ENCODE peak calls at places on chromosome 6, in ten cellular contexts. W is Ammon's horn; F is activated CD8-positive, alpha-beta memory T cell treated with anti-CD3 and anti-CD28 coated beads for 48 hours; M is iPS-NIHi11; C is occipital lobe; N is psoas muscle; J is PC-3; V is aorta; Y is GM20000; D is stimulated activated naive B cell treated with anti-CD40 and anti-IgM and Interleukin-4, amounts not matched to agents 10 μg/mL and 1 μg/mL and 100 μg/mL, for 72 hours. B is an unnamed sample.

GRCh38 chr6:116828983-116829382 is at the start of gene GPRC6A:
- DNase-seq in J (no peak), F (no peak), D (no peak), M (no peak), Y (no peak), W (no peak), V (no peak), N (no peak), C (no peak), B (no peak)

GRCh38 chr6:163460307-163460782 is 45.8 kb downstream of the QKI start:
- DNase-seq in V (no peak), F (no peak), C (no peak), D (no peak), Y (peak; percentile 49), W (no peak), J (no peak), N (no peak), M (no peak), B (no peak)

GRCh38 chr6:4506221-4506620 is 270.0 kb upstream of the CDYL start:
- DNase-seq in C (no peak), J (no peak), M (no peak), F (no peak), Y (no peak), D (no peak), V (no peak), N (no peak), W (no peak), B (no peak)

GRCh38 chr6:135667694-135668455 is 170.3 kb upstream of the AHI1 start:
- DNase-seq in W (peak; percentile 18), N (peak; percentile 36), C (no peak), J (peak; percentile 54), V (no peak), F (no peak), M (peak; percentile 23), D (no peak), Y (no peak), B (no peak)

GRCh38 chr6:111580826-111581505 is 24.7 kb downstream of the TRAF3IP2 start:
- DNase-seq in M (peak; percentile 54), N (peak; percentile 36), C (no peak), D (no peak), J (no peak), Y (no peak), V (peak; percentile 71), W (no peak), F (no peak), B (no peak)

GRCh38 chr6:112330071-112330876 is 16.9 kb upstream of the RFPL4B start:
- DNase-seq in J (peak; percentile 41), V (no peak), F (no peak), Y (no peak), D (no peak), N (no peak), W (no peak), M (no peak), C (no peak), B (no peak)

GRCh38 chr6:37103169-37104039 is 66.5 kb upstream of the PIM1 start:
- DNase-seq in Y (peak; percentile 53), N (peak; percentile 83), F (no peak), M (peak; percentile 54), V (peak; percentile 71), J (peak; percentile 66), D (no peak), W (peak; percentile 45), C (no peak), B (peak; percentile 92)

GRCh38 chr6:136822051-136822378 is 377 bp upstream of the PEX7 start:
- DNase-seq in M (no peak), V (peak; percentile 50), J (peak; percentile 1), N (peak; percentile 27), D (peak; percentile 9), C (peak; percentile 29), W (no peak), Y (peak; percentile 16), F (no peak), B (no peak)

GRCh38 chr6:25154034-25154596 is 125.1 kb upstream of the CARMIL1 start:
- DNase-seq in N (no peak), D (no peak), Y (no peak), C (no peak), J (peak; percentile 20), F (no peak), M (no peak), W (no peak), V (no peak), B (peak; percentile 89)

GRCh38 chr6:75207211-75207984 is 1.5 kb upstream of the COL12A1 start:
- DNase-seq in N (peak; percentile 20), C (no peak), M (no peak), D (no peak), F (no peak), J (no peak), Y (peak; percentile 19), V (peak; percentile 53), W (no peak), B (no peak)

GRCh38 chr6:69164564-69165252 is 529.6 kb downstream of the ADGRB3 start:
- DNase-seq in V (no peak), F (no peak), D (no peak), J (peak; percentile 2), M (peak; percentile 37), C (no peak), N (no peak), Y (no peak), W (no peak), B (peak; percentile 18)

GRCh38 chr6:150018846-150019580 is 6.3 kb downstream of the RAET1L start:
- DNase-seq in M (no peak), W (no peak), C (no peak), F (no peak), V (no peak), N (no peak), Y (no peak), D (no peak), J (no peak), B (no peak)

GRCh38 chr6:18281564-18281963 is 17.2 kb upstream of the DEK start:
- DNase-seq in C (no peak), Y (no peak), V (no peak), M (no peak), N (no peak), J (no peak), D (no peak), W (no peak), F (no peak), B (no peak)

GRCh38 chr6:127518710-127519468 is at the start of gene MTCL3:
- DNase-seq in D (no peak), Y (no peak), F (no peak), W (peak; percentile 61), M (peak; percentile 55), N (no peak), J (no peak), C (peak; percentile 61), V (no peak), B (peak; percentile 15)

GRCh38 chr6:157019733-157020132 is 242.6 kb downstream of the ARID1B start:
- DNase-seq in Y (peak; percentile 42), N (no peak), W (no peak), C (no peak), F (no peak), J (peak; percentile 16), D (no peak), V (no peak), M (no peak), B (no peak)

GRCh38 chr6:11653028-11653583 is 115.6 kb downstream of the TMEM170B start:
- DNase-seq in W (no peak), J (peak; percentile 74), N (no peak), M (peak; percentile 23), C (no peak), D (no peak), Y (peak; percentile 56), F (no peak), V (peak; percentile 56), B (no peak)

GRCh38 chr6:169263836-169264608 is 10.4 kb upstream of the THBS2 start:
- DNase-seq in M (no peak), F (no peak), J (peak; percentile 71), Y (no peak), W (peak; percentile 69), C (no peak), N (no peak), D (no peak), V (no peak), B (peak; percentile 29)

GRCh38 chr6:134111062-134111677 is 58.7 kb upstream of the SLC2A12 start:
- DNase-seq in Y (peak; percentile 81), F (no peak), D (peak; percentile 15), M (peak; percentile 75), V (no peak), N (no peak), J (peak; percentile 77), W (peak; percentile 55), C (no peak), B (peak; percentile 79)

GRCh38 chr6:111774346-111774703 is 98.9 kb downstream of the FYN start:
- DNase-seq in Y (no peak), J (no peak), F (no peak), W (no peak), M (no peak), D (no peak), C (no peak), V (no peak), N (no peak), B (no peak)

GRCh38 chr6:51913265-51913664 is 174.1 kb downstream of the PKHD1 start:
- DNase-seq in C (no peak), M (no peak), W (no peak), D (no peak), Y (no peak), V (no peak), F (no peak), N (no peak), J (no peak), B (no peak)

GRCh38 chr6:25173951-25174474 is 105.2 kb upstream of the CARMIL1 start:
- DNase-seq in Y (no peak), V (no peak), M (no peak), F (no peak), C (no peak), D (no peak), J (peak; percentile 96), N (no peak), W (no peak), B (peak; percentile 87)

GRCh38 chr6:129643968-129644367 is 66.0 kb downstream of the ARHGAP18 start:
- DNase-seq in V (no peak), F (no peak), J (no peak), N (no peak), D (no peak), W (no peak), Y (no peak), M (no peak), C (no peak), B (peak; percentile 87)

GRCh38 chr6:2850480-2851150 is 9.0 kb upstream of the SERPINB1 start:
- DNase-seq in D (no peak), Y (no peak), F (no peak), N (no peak), W (no peak), C (no peak), J (peak; percentile 48), V (no peak), M (no peak), B (no peak)

GRCh38 chr6:93358435-93358834 is 60.9 kb downstream of the EPHA7 start:
- DNase-seq in D (no peak), C (no peak), M (no peak), V (no peak), F (no peak), W (no peak), N (no peak), Y (no peak), J (no peak), B (no peak)

GRCh38 chr6:21479140-21479539 is 114.4 kb upstream of the SOX4 start:
- DNase-seq in Y (no peak), V (no peak), M (no peak), F (no peak), N (no peak), D (no peak), C (no peak), W (peak; percentile 4), J (peak; percentile 32), B (no peak)

GRCh38 chr6:87794922-87795885 is 93.2 kb upstream of the AKIRIN2 start:
- DNase-seq in N (no peak), W (no peak), Y (no peak), V (no peak), M (no peak), F (no peak), C (no peak), D (no peak), J (no peak), B (no peak)

B was measured in HT-29.